ENCODE peak calls at places on chromosomes 1 and 21, in five cellular contexts. H is K562, G is PC-3, X is mesendoderm, Z is keratinocyte. B is an unnamed sample.

GRCh38 chr1:78691995-78692747 is 42.5 kb downstream of the IFI44 start:
- DNase-seq in Z (no peak), H (no peak), X (no peak), G (peak; percentile 95), B (no peak)

GRCh38 chr1:15849775-15850449 is 2.4 kb downstream of the SPEN start:
- DNase-seq in H (peak; percentile 35), G (peak; percentile 54), Z (no peak), X (peak; percentile 91), B (peak; percentile 89)

GRCh38 chr1:184535191-184535970 is 148.6 kb downstream of the C1orf21 start:
- DNase-seq in X (no peak), G (no peak), Z (no peak), H (no peak), B (no peak)

GRCh38 chr1:45979074-45979777 is 153.2 kb downstream of the PIK3R3 start:
- DNase-seq in G (peak; percentile 50), Z (no peak), X (no peak), H (no peak), B (no peak)

GRCh38 chr1:172069535-172069934 is 228.2 kb downstream of the DNM3 start:
- DNase-seq in G (no peak), Z (no peak), X (no peak), H (no peak), B (no peak)

GRCh38 chr1:225532240-225532944 is 104.6 kb upstream of the LBR start:
- DNase-seq in X (no peak), H (no peak), G (no peak), Z (no peak), B (no peak)

GRCh38 chr1:225670806-225671733 is 18.1 kb upstream of the ENAH start:
- DNase-seq in G (peak; percentile 68), H (no peak), Z (no peak), X (no peak), B (no peak)

GRCh38 chr21:43938751-43939442 is 73.2 kb upstream of the TRAPPC10 start:
- DNase-seq in G (peak; percentile 64), Z (no peak), X (peak; percentile 83), H (peak; percentile 99), B (peak; percentile 93)

GRCh38 chr1:186482661-186483255 is 21.8 kb upstream of the PDC start:
- DNase-seq in X (peak; percentile 75), Z (no peak), H (peak; percentile 59), G (peak; percentile 70), B (peak; percentile 79)

GRCh38 chr21:46150491-46151121 is 4.8 kb downstream of the FTCD start:
- DNase-seq in G (no peak), Z (no peak), H (no peak), X (no peak), B (no peak)

GRCh38 chr1:60564856-60565445 is 491.4 kb upstream of the C1orf87 start:
- DNase-seq in X (no peak), G (no peak), Z (no peak), H (no peak), B (no peak)

DNA sequence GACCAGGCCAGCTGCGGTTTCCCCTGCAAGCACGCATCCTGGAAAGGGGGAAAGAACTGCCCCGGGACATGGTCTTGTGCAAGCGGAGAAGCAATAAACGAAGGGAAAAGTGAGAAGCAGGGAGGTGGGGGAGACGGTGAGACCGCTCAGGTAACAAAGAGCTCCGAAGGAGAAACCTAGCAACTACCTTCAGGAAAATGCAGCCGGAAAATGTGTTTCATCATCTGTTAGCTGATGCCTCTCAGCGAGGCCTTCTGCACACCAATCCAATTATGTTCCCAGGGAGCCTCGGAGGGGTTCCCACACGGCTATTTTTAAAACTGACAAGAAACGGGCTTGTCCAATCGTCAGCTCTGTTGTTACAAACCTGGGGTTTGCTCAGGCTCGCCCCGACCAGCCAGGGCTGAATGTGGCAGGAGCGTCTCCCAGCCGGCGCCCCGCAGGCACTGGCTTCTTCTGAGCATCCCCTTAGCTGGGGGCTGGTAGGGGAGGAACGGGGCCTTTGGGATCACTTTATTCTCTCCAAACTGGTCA is 3.4 kb downstream of the RIPK4 start:
- DNase-seq in H (no peak), Z (no peak), X (peak; percentile 65), G (peak; percentile 50), B (peak; percentile 55)
- H3K9ac ChIP-seq in H (no peak overlapping the region), Z (peak overlapping the region; percentile 97), X (peak overlapping the region; percentile 0), G (peak overlapping the region; percentile 94), B (no peak overlapping the region)

GRCh38 chr21:38740131-38740530 is 65.6 kb upstream of the ETS2 start:
- DNase-seq in G (no peak), X (no peak), Z (no peak), H (no peak), B (no peak)
- H3K9ac ChIP-seq in G (no peak overlapping the region), X (no peak overlapping the region), Z (no peak overlapping the region), H (no peak overlapping the region), B (no peak overlapping the region)

DNA sequence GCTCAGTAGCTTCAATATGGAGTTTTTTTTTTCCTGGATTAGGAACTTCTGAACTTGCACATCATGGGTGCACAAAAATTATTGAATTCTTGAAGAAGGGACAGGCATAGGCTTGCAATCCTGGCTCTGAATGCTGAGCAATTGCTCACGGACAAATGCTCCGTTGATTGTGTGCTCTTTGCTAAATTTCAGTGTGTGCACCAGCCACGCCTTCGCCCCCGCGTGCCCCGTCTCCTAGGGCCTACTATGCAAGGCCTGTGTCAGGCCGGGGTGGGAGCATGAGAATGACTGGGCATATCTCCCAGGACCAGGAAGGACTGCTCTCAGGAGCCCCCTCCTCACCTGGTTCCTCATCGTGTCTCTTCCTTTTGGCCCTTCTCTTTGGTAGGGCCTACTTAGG is 17.4 kb downstream of the IL6R start:
- DNase-seq in H (no peak), X (no peak), Z (no peak), G (no peak), B (no peak)
- H3K9ac ChIP-seq in H (no peak overlapping the region), X (no peak overlapping the region), Z (peak overlapping the region; percentile 75), G (peak overlapping the region; percentile 14), B (no peak overlapping the region)

DNA sequence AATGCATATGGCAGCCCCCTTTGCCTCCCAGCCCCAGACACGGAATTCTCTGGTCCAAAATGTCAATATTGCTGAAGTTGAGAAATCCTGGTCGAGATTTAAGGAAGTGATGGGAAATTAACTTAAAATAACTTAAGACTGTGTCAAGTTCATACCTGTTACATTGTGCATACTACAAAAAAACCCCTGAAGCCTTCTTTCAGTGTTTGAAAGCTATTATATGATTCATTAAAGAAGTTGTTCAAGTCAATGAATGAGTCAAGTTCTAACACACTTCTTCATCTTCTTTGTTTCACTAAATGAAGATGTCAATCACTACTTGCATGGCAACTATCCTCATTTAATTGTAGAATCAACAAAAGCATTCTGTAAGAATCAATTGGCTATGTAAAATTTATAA is 150.8 kb downstream of the KCNJ6 start:
- DNase-seq in G (no peak), Z (peak; percentile 54), X (no peak), H (no peak), B (no peak)
- H3K9ac ChIP-seq in G (no peak overlapping the region), Z (no peak overlapping the region), X (no peak overlapping the region), H (no peak overlapping the region), B (no peak overlapping the region)

GRCh38 chr1:92975551-92976232 is 14.4 kb upstream of the DIPK1A start:
- DNase-seq in G (no peak), H (no peak), X (no peak), Z (no peak), B (no peak)
- H3K9ac ChIP-seq in G (no peak overlapping the region), H (no peak overlapping the region), X (no peak overlapping the region), Z (no peak overlapping the region), B (no peak overlapping the region)

GRCh38 chr1:224507771-224508523 is 73.3 kb upstream of the WDR26 start:
- DNase-seq in H (no peak), G (no peak), X (no peak), Z (no peak), B (no peak)
- H3K9ac ChIP-seq in H (no peak overlapping the region), G (no peak overlapping the region), X (no peak overlapping the region), Z (no peak overlapping the region), B (no peak overlapping the region)

GRCh38 chr1:7943295-7943694 is 2.7 kb upstream of the TNFRSF9 start:
- DNase-seq in H (no peak), X (no peak), G (no peak), Z (no peak), B (no peak)

GRCh38 chr1:7940745-7941436 is at the start of gene TNFRSF9:
- DNase-seq in Z (no peak), X (peak; percentile 14), H (peak; percentile 34), G (peak; percentile 38), B (no peak)

GRCh38 chr1:7940034-7940433 is 605 bp downstream of the TNFRSF9 start:
- DNase-seq in Z (no peak), G (no peak), H (no peak), X (no peak), B (no peak)

GRCh38 chr1:7942701-7943029 is 2.0 kb upstream of the TNFRSF9 start:
- DNase-seq in X (no peak), H (no peak), Z (no peak), G (no peak), B (no peak)

GRCh38 chr1:7941437-7941793 is 776 bp upstream of the TNFRSF9 start:
- DNase-seq in Z (no peak), X (no peak), G (no peak), H (no peak), B (no peak)
- H3K9ac ChIP-seq in Z (no peak overlapping the region), X (no peak overlapping the region), G (no peak overlapping the region), H (no peak overlapping the region), B (no peak overlapping the region)

DNA sequence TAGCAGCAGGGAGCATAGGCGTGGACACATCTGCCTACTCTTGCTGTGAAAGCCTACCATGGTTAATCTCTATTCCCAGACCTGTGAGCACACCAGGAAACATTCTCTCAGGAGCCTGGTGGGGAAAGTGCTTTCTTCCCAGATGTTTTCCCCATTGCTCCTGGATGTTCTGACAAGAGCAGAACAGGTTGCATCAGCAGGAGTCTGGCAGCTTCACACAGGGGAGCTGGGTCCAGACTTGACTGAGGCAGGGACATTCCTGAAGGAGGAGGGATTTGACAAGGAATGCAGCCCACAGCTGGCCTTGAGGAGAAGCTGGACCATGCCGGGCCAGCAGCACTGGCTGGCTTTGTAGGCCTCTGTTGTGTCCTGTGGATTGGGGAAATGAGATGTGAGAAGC is 21.0 kb upstream of the ARTN start:
- DNase-seq in X (peak; percentile 97), H (no peak), Z (peak; percentile 89), G (no peak), B (peak; percentile 46)
- H3K9ac ChIP-seq in X (no peak overlapping the region), H (no peak overlapping the region), Z (peak overlapping the region; percentile 59), G (no peak overlapping the region), B (no peak overlapping the region)

GRCh38 chr1:20615946-20616345 is 17.3 kb upstream of the PINK1 start:
- DNase-seq in G (no peak), X (no peak), H (no peak), Z (no peak), B (no peak)

GRCh38 chr1:20611652-20612051 is 21.6 kb upstream of the PINK1 start:
- DNase-seq in X (no peak), G (no peak), H (no peak), Z (no peak), B (no peak)

GRCh38 chr1:20617157-20617487 is 16.1 kb upstream of the PINK1 start:
- DNase-seq in Z (no peak), H (no peak), G (no peak), X (no peak), B (no peak)

GRCh38 chr1:20616468-20617156 is 16.6 kb upstream of the PINK1 start:
- DNase-seq in G (no peak), Z (no peak), H (no peak), X (no peak), B (no peak)

DNA sequence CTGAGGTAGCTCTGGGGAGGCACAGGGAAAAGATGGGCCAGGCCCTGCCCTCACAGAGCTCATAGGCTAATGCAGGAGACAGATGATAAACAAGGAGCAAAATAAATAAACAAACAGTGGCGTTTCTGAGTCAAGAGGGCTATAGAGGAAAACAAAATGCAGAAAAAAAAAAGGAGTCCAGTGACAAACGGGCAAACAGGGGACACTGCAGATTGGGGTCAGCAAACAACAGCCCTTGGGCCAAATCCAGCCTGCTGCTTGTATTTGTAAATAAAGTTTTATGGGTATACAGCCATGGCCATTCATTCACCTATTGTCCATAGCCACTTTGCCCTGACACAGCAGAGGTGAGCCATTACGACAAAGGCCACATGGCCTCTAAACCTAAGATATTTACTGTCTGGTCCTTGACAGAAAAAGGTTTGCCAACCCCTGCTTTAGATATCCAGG is 19.1 kb upstream of the PINK1 start:
- DNase-seq in H (no peak), X (no peak), Z (no peak), G (no peak), B (no peak)
- H3K9ac ChIP-seq in H (no peak overlapping the region), X (no peak overlapping the region), Z (no peak overlapping the region), G (peak overlapping the region; percentile 47), B (no peak overlapping the region)

B was measured in neural progenitor cell.